ENCODE peak calls at places on chromosomes 12 and 14, in five cellular contexts. S is cardiac muscle cell, B is fibroblast of the conjunctiva, Z is nucleus accumbens, F is HEK293T. W is an unnamed sample.
A peak's percentile ranks its signal among the peaks of the same experiment; 100 is the strongest.

GRCh38 chr14:79278798-79279644 is 932.3 kb downstream of the DIO2 start:
- DNase-seq in S (peak; percentile 96), B (peak; percentile 30), Z (peak; percentile 45), F (peak; percentile 80), W (peak; percentile 82)

GRCh38 chr12:83802011-83802410 is 1110.6 kb downstream of the SLC6A15 start:
- DNase-seq in S (no peak), B (no peak), Z (no peak), F (no peak), W (no peak)

GRCh38 chr12:15621140-15621539 is 168.0 kb downstream of the EPS8 start:
- DNase-seq in S (no peak), B (no peak), Z (no peak), F (no peak), W (no peak)

GRCh38 chr12:11785722-11786121 is 136.2 kb downstream of the ETV6 start:
- DNase-seq in S (peak; percentile 54), B (peak; percentile 84), Z (no peak), F (no peak), W (peak; percentile 17)

GRCh38 chr12:127923501-127923900 is 343.5 kb upstream of the TMEM132C start:
- DNase-seq in S (no peak), B (no peak), Z (no peak), F (no peak), W (no peak)

GRCh38 chr14:72774141-72774540 is 119.8 kb downstream of the DPF3 start:
- DNase-seq in S (no peak), B (no peak), Z (no peak), F (no peak), W (no peak)

GRCh38 chr14:100617715-100618693 is 30.8 kb upstream of the BEGAIN start:
- DNase-seq in S (no peak), B (peak; percentile 42), Z (peak; percentile 63), F (no peak), W (no peak)

GRCh38 chr12:106135781-106136180 is 3.0 kb downstream of the NUAK1 start:
- DNase-seq in S (no peak), B (no peak), Z (no peak), F (no peak), W (no peak)

GRCh38 chr14:103115845-103116572 is 7.3 kb upstream of the TNFAIP2 start:
- DNase-seq in S (no peak), B (no peak), Z (no peak), F (no peak), W (no peak)

GRCh38 chr12:131415781-131416180 is 295.1 kb upstream of the SFSWAP start:
- DNase-seq in S (no peak), B (no peak), Z (no peak), F (peak; percentile 49), W (no peak)

GRCh38 chr12:32457251-32458025 is 58.1 kb downstream of the FGD4 start:
- DNase-seq in S (no peak), B (no peak), Z (no peak), F (no peak), W (no peak)

GRCh38 chr12:116876151-116876869 is 4.9 kb downstream of the HRK start:
- DNase-seq in S (no peak), B (no peak), Z (no peak), F (no peak), W (no peak)

GRCh38 chr12:46537387-46537959 is 164.9 kb upstream of the SLC38A2 start:
- DNase-seq in S (no peak), B (no peak), Z (no peak), F (no peak), W (no peak)

GRCh38 chr12:47947273-47947672 is 16.1 kb upstream of the TMEM106C start:
- DNase-seq in S (no peak), B (no peak), Z (no peak), F (no peak), W (no peak)

GRCh38 chr14:91416744-91417133 is 881 bp downstream of the CCDC88C start:
- DNase-seq in S (no peak), B (no peak), Z (no peak), F (no peak), W (no peak)

GRCh38 chr12:94973202-94973601 is 30.3 kb downstream of the NDUFA12 start:
- DNase-seq in S (peak; percentile 23), B (peak; percentile 20), Z (no peak), F (no peak), W (peak; percentile 65)

GRCh38 chr14:69312608-69313007 is 52.6 kb downstream of the GALNT16 start:
- DNase-seq in S (no peak), B (no peak), Z (no peak), F (no peak), W (no peak)

GRCh38 chr14:86646688-86647687 is 1117.0 kb downstream of the FLRT2 start:
- DNase-seq in S (no peak), B (peak; percentile 28), Z (no peak), F (no peak), W (peak; percentile 13)

GRCh38 chr14:32565256-32565655 is 236.2 kb downstream of the AKAP6 start:
- DNase-seq in S (peak; percentile 67), B (no peak), Z (no peak), F (no peak), W (no peak)

GRCh38 chr12:16939871-16940306 is 333.9 kb upstream of the LMO3 start:
- DNase-seq in S (peak; percentile 66), B (peak; percentile 65), Z (no peak), F (peak; percentile 76), W (peak; percentile 90)

GRCh38 chr12:78586790-78587189 is 277.8 kb upstream of the SYT1 start:
- DNase-seq in S (no peak), B (no peak), Z (no peak), F (no peak), W (no peak)

W was measured in H4.